ENCODE peak calls at places on chromosomes 11 and 22, in four cellular contexts. K is Karpas-422, Z is HAP-1, X is tibial nerve. P is an unnamed sample.

GRCh38 chr11:105786766-105787165 is 176.9 kb downstream of the GRIA4 start:
- DNase-seq in K (no peak), Z (no peak), X (no peak), P (no peak)

GRCh38 chr11:77211040-77211451 is 83.0 kb downstream of the MYO7A start:
- DNase-seq in K (no peak), Z (no peak), X (no peak), P (no peak)

GRCh38 chr11:46247090-46247489 is 30.4 kb upstream of the CREB3L1 start:
- DNase-seq in K (no peak), Z (no peak), X (no peak), P (no peak)

GRCh38 chr11:102186836-102187235 is 76.6 kb downstream of the YAP1 start:
- DNase-seq in K (no peak), Z (no peak), X (no peak), P (no peak)

GRCh38 chr22:48320048-48320655 is 1507.5 kb downstream of the BRD1 start:
- DNase-seq in K (no peak), Z (no peak), X (no peak), P (no peak)

GRCh38 chr22:49674479-49674830 is 153.2 kb downstream of the BRD1 start:
- DNase-seq in K (no peak), Z (no peak), X (no peak), P (no peak)

GRCh38 chr11:115530752-115531151 is 26.5 kb upstream of the CADM1 start:
- DNase-seq in K (peak), Z (no peak), X (no peak), P (no peak)

GRCh38 chr11:9214765-9215164 is 50.4 kb downstream of the DENND5A start:
- DNase-seq in K (no peak), Z (no peak), X (no peak), P (no peak)

GRCh38 chr11:13965337-13965736 is 2.8 kb downstream of the SPON1 start:
- DNase-seq in K (no peak), Z (no peak), X (no peak), P (no peak)

GRCh38 chr22:17549655-17550054 is 13.6 kb upstream of the SLC25A18 start:
- DNase-seq in K (no peak), Z (no peak), X (no peak), P (no peak)

GRCh38 chr11:87255589-87255988 is 217.9 kb downstream of the TMEM135 start:
- DNase-seq in K (peak), Z (no peak), X (no peak), P (no peak)

GRCh38 chr22:31604746-31605705 is 57.0 kb downstream of the PISD start:
- DNase-seq in K (no peak), Z (no peak), X (no peak), P (no peak)

DNA sequence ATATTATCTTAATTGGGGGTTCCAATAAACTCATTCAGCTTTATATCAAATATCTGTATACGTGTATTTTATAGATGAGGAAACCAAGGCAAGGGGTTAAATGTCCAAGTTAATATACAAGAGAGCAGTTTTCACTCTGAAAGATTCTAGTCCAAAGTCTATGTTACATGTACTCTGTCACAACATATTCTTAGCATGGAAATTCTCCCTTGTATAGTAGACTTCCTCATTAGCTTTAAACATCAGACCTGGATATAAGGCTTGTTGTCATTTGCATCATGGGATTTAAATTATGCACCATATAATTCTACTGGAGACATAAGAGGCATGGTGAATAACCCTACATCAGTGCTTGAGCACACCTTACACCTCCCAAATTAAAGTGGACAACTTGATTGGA is 681.9 kb upstream of the CCDC179 start:
- DNase-seq in K (no peak), Z (no peak), X (no peak), P (no peak)
- H3K4me3 ChIP-seq in K (no peak), Z (no peak), X (no peak), P (no peak)

DNA sequence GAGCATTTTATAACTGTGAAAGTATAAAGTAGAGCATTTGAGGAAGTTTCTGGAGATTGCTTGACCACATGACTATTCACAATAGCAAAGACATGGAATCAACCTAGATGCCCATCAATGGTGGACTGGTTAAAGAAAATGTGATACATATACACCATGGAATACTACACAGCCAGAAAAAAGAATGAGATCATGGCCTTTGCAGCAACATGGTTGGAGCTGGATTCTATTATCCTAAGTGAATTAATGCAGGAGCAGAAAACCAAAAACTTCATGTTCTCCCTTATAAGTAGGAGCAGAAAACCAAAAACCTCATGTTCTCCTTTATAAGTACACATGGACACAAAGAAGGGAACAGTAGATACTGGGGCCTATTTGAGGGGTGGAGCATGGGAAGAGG is 30.3 kb downstream of the UVRAG start:
- DNase-seq in K (no peak), Z (no peak), X (no peak), P (no peak)
- H3K4me3 ChIP-seq in K (no peak), Z (no peak), X (no peak), P (no peak)

DNA sequence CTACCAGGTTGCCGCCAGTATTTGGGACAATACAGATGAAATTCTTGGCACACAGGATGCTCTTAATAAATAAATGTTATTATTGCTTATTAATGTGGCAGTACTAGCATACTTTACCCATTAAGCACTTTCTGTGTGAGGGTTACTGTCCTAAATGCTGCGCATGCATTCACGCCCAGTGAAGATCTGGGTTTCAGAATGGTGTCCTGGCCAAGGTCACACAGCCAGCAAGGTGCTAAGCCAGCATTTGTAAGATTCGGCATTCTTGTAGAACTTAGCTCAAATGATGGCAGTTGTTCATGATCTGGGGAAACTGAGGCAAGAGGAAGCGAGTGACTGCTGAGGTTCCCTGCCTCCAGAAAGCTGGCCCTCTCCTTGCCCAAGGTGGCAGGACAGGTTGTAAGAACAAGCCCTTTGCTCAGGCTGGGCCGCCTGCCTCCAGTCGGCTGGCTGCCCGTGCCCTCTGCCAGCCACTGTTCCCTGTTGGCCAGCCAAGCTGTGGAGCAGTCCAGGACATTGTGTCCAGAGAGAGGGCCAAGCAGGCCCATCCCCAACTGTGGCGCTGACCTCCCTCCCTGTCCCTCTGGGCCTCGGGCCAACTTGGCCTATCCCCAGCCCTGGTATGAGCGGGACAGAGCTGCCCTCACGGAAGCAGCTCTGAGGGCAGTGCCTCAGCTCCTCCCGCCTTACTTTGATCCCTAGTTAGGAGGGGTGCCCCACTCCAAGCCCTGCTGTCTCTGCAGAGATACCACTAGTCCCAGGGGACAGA is 28.8 kb downstream of the TOB2 start:
- DNase-seq in K (no peak), Z (no peak), X (peak), P (no peak)
- H3K4me3 ChIP-seq in K (no peak), Z (no peak), X (no peak), P (no peak)

GRCh38 chr11:17162376-17162775 is 45.4 kb downstream of the PIK3C2A start:
- DNase-seq in K (no peak), Z (no peak), X (no peak), P (no peak)

GRCh38 chr11:17163296-17163695 is 44.5 kb downstream of the PIK3C2A start:
- DNase-seq in K (no peak), Z (no peak), X (no peak), P (no peak)

GRCh38 chr11:17163742-17164141 is 44.0 kb downstream of the PIK3C2A start:
- DNase-seq in K (no peak), Z (no peak), X (no peak), P (no peak)

GRCh38 chr11:17165247-17165890 is 42.4 kb downstream of the PIK3C2A start:
- DNase-seq in K (no peak), Z (no peak), X (no peak), P (no peak)

GRCh38 chr11:17164361-17165246 is 43.2 kb downstream of the PIK3C2A start:
- DNase-seq in K (no peak), Z (no peak), X (peak), P (no peak)
- H3K4me3 ChIP-seq in K (no peak), Z (no peak), X (no peak), P (no peak)